ENCODE peak calls at places on chromosomes 6 and 20, in four cellular contexts. F is ACHN, H is AG09309, P is lung. Y is an unnamed sample.

GRCh38 chr6:148700713-148701392 is 46.0 kb upstream of the UST start:
- DNase-seq in H (no peak), P (no peak), F (peak), Y (peak)

GRCh38 chr6:51322505-51322904 is 503.8 kb downstream of the TFAP2B start:
- DNase-seq in P (no peak), H (no peak), F (no peak), Y (no peak)

GRCh38 chr6:93684339-93684738 is 265.0 kb upstream of the EPHA7 start:
- DNase-seq in P (no peak), H (no peak), F (no peak), Y (no peak)

GRCh38 chr20:30485331-30486102 is 771.9 kb upstream of the DEFB115 start:
- DNase-seq in H (no peak), P (no peak), F (no peak), Y (no peak)

GRCh38 chr20:23225407-23226060 is 125.1 kb upstream of the NXT1 start:
- DNase-seq in H (peak), P (peak), F (no peak), Y (peak)

GRCh38 chr20:50475879-50476292 is 34.3 kb upstream of the PTPN1 start:
- DNase-seq in P (no peak), F (peak), H (no peak), Y (no peak)

GRCh38 chr6:28809947-28810654 is 113.7 kb downstream of the TRIM27 start:
- DNase-seq in H (no peak), F (no peak), P (no peak), Y (no peak)

GRCh38 chr6:96002576-96002910 is 13.2 kb upstream of the FUT9 start:
- DNase-seq in F (no peak), H (no peak), P (no peak), Y (no peak)

GRCh38 chr6:4895971-4896370 is 107.9 kb downstream of the RPP40 start:
- DNase-seq in P (no peak), F (no peak), H (no peak), Y (no peak)

GRCh38 chr6:15389079-15389758 is 143.3 kb downstream of the JARID2 start:
- DNase-seq in H (no peak), F (no peak), P (no peak), Y (peak)

GRCh38 chr6:148869589-148869988 is 122.8 kb downstream of the UST start:
- DNase-seq in P (no peak), F (peak), H (peak), Y (peak)

GRCh38 chr20:50930139-50931047 is 844 bp downstream of the ADNP start:
- DNase-seq in H (no peak), P (no peak), F (peak), Y (no peak)

GRCh38 chr6:47794577-47795135 is 12.8 kb downstream of the OPN5 start:
- DNase-seq in P (no peak), F (no peak), H (no peak), Y (no peak)

GRCh38 chr20:375265-375889 is 5.2 kb upstream of the TRIB3 start:
- DNase-seq in H (no peak), P (no peak), F (no peak), Y (no peak)

GRCh38 chr20:58596244-58597010 is 54.7 kb upstream of the STX16 start:
- DNase-seq in P (no peak), H (no peak), F (no peak), Y (no peak)

GRCh38 chr20:51388227-51388626 is 154.3 kb downstream of the NFATC2 start:
- DNase-seq in H (peak), P (no peak), F (peak), Y (peak)

GRCh38 chr6:2875840-2876207 is 27.3 kb downstream of the SERPINB9 start:
- DNase-seq in H (no peak), P (peak), F (no peak), Y (peak)

Y was measured in GM03348.